ENCODE peak calls at places on chromosomes 7 and 10, in four cellular contexts. One of them, this sample, is unnamed.

GRCh38 chr10:114100848-114101741 is 57.4 kb downstream of the ADRB1 start:
- DNase-seq in fibroblast of mammary gland: peak
- DNase-seq in H1: no peak
- DNase-seq in lower lobe of right lung: no peak
- DNase-seq in this sample: no peak

GRCh38 chr7:1650363-1651030 is 19.6 kb upstream of the ELFN1 start:
- DNase-seq in H1: no peak
- DNase-seq in fibroblast of mammary gland: no peak
- DNase-seq in lower lobe of right lung: peak
- DNase-seq in this sample: peak

GRCh38 chr10:46528675-46529615 is 27.5 kb downstream of the GPRIN2 start:
- DNase-seq in lower lobe of right lung: peak
- DNase-seq in fibroblast of mammary gland: no peak
- DNase-seq in H1: no peak
- DNase-seq in this sample: no peak

GRCh38 chr7:25391295-25391861 is 163.1 kb upstream of the NPVF start:
- DNase-seq in lower lobe of right lung: no peak
- DNase-seq in fibroblast of mammary gland: peak
- DNase-seq in H1: no peak
- DNase-seq in this sample: no peak

GRCh38 chr10:132132391-132132841 is 54.3 kb upstream of the DPYSL4 start:
- DNase-seq in lower lobe of right lung: peak
- DNase-seq in fibroblast of mammary gland: no peak
- DNase-seq in H1: no peak
- DNase-seq in this sample: peak

GRCh38 chr10:51489009-51489408 is 210.4 kb downstream of the CSTF2T start:
- DNase-seq in H1: no peak
- DNase-seq in lower lobe of right lung: no peak
- DNase-seq in fibroblast of mammary gland: no peak
- DNase-seq in this sample: no peak

GRCh38 chr10:110408203-110408871 is 89.4 kb upstream of the DUSP5 start:
- DNase-seq in lower lobe of right lung: peak
- DNase-seq in H1: no peak
- DNase-seq in fibroblast of mammary gland: peak
- DNase-seq in this sample: no peak

GRCh38 chr10:101354584-101355070 is 662 bp downstream of the BTRC start:
- DNase-seq in fibroblast of mammary gland: no peak
- DNase-seq in H1: no peak
- DNase-seq in lower lobe of right lung: no peak
- DNase-seq in this sample: no peak

GRCh38 chr10:33334170-33334838 is at the start of gene NRP1:
- DNase-seq in lower lobe of right lung: peak
- DNase-seq in fibroblast of mammary gland: no peak
- DNase-seq in H1: no peak
- DNase-seq in this sample: no peak

GRCh38 chr10:79454259-79454658 is 8.8 kb upstream of the ZCCHC24 start:
- DNase-seq in H1: no peak
- DNase-seq in lower lobe of right lung: no peak
- DNase-seq in fibroblast of mammary gland: peak
- DNase-seq in this sample: no peak

GRCh38 chr10:24446739-24447138 is 237.8 kb downstream of the KIAA1217 start:
- DNase-seq in fibroblast of mammary gland: peak
- DNase-seq in lower lobe of right lung: no peak
- DNase-seq in H1: no peak
- DNase-seq in this sample: no peak

GRCh38 chr10:88456730-88457129 is 126.4 kb downstream of the RNLS start:
- DNase-seq in fibroblast of mammary gland: peak
- DNase-seq in lower lobe of right lung: no peak
- DNase-seq in H1: no peak
- DNase-seq in this sample: no peak

DNA sequence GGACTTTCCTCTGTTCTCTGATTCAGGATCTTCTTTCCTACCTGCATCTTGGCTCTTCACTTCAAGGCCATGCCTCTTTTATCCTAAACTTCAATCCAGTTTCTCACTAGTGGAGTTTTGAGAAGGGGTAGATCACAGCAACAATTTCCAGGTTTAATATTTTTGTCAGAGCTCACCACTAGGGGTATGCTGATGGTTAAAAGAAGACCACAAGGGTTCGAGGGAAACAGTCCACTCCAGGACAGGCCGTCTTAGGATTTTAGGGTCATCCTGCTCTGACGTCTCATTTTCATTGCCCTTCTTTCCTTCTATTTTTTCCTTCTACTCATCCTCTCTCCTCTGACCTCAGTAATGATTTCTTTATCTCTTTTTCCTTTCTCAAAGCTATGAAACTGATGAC is 11.3 kb downstream of the STAG3 start:
- DNase-seq in H1: no peak
- DNase-seq in lower lobe of right lung: no peak
- DNase-seq in fibroblast of mammary gland: no peak
- DNase-seq in this sample: no peak
- TF ChIP-seq CTCF in H1: no peak
- TF ChIP-seq CTCF in lower lobe of right lung: no peak
- TF ChIP-seq CTCF in fibroblast of mammary gland: peak
- TF ChIP-seq CTCF in this sample: no peak

GRCh38 chr7:143373255-143373794 is 7.8 kb upstream of the ZYX start:
- DNase-seq in H1: no peak
- DNase-seq in lower lobe of right lung: no peak
- DNase-seq in fibroblast of mammary gland: no peak
- DNase-seq in this sample: no peak

GRCh38 chr7:143375298-143376034 is 5.7 kb upstream of the ZYX start:
- DNase-seq in lower lobe of right lung: no peak
- DNase-seq in fibroblast of mammary gland: no peak
- DNase-seq in H1: no peak
- DNase-seq in this sample: peak

GRCh38 chr7:143369678-143370651 is 7.5 kb upstream of the FAM131B start:
- DNase-seq in lower lobe of right lung: no peak
- DNase-seq in fibroblast of mammary gland: no peak
- DNase-seq in H1: peak
- DNase-seq in this sample: no peak

GRCh38 chr7:143374556-143374955 is 6.6 kb upstream of the ZYX start:
- DNase-seq in H1: no peak
- DNase-seq in lower lobe of right lung: no peak
- DNase-seq in fibroblast of mammary gland: no peak
- DNase-seq in this sample: no peak

GRCh38 chr7:143372070-143372469 is 9.1 kb upstream of the ZYX start:
- DNase-seq in H1: no peak
- DNase-seq in lower lobe of right lung: peak
- DNase-seq in fibroblast of mammary gland: no peak
- DNase-seq in this sample: no peak
- TF ChIP-seq CTCF in H1: no peak
- TF ChIP-seq CTCF in lower lobe of right lung: no peak
- TF ChIP-seq CTCF in fibroblast of mammary gland: no peak
- TF ChIP-seq CTCF in this sample: no peak

DNA sequence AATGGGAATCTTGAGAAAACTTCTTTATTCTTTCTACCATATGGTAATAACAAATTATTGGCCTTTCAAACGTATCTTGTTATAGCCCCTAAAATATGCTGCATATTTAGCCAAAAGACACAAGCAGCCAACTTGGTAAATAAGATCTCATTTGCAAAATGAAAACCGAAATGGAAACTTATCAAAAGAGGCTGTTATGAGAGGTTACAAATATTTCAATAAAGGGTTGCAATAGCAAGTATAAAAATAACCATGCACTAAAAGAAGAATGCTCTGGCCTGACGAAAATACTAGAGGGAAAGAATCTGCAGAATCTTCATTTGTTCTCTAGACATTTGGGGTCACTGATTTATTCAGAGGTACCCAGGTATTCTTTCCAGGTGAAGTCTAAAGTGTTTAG is 259.5 kb upstream of the LRRN3 start:
- DNase-seq in lower lobe of right lung: no peak
- DNase-seq in fibroblast of mammary gland: no peak
- DNase-seq in H1: no peak
- DNase-seq in this sample: no peak
- TF ChIP-seq CTCF in lower lobe of right lung: no peak
- TF ChIP-seq CTCF in fibroblast of mammary gland: no peak
- TF ChIP-seq CTCF in H1: no peak
- TF ChIP-seq CTCF in this sample: no peak

DNA sequence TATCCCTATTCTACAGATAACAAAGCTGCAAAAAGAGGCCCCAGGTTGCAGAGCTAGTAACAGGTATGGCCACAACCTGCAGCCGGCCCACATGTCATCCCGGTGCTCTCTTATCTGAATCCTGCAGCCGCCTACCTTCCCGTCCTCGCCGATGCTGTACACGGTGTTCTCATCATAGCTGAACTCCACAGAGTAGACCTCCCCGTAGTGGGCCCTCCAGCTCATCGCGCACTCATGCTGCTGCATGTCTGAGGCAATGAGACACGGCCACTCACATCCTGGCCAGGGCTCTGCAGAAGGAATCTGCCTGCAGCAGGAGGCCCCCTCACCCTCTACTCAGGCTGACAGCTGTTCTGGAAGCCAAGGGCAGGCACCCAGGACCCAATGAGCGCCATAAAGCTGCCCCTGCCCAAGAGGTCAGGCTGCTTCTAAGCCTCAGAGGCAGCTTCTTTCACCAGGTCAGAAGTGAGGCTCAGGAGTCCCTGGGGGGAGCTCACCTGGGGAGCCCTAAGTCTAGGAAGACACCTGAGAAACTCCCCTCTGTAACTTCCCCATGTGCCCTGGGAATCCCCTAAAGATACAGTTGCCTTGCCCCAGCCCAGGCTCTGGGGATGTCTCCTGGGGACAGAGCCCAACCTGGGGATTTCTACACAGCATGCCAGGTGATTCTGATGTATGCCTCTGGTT is 17.9 kb upstream of the CYREN start:
- DNase-seq in lower lobe of right lung: no peak
- DNase-seq in H1: no peak
- DNase-seq in fibroblast of mammary gland: peak
- DNase-seq in this sample: no peak
- TF ChIP-seq CTCF in lower lobe of right lung: no peak
- TF ChIP-seq CTCF in H1: no peak
- TF ChIP-seq CTCF in fibroblast of mammary gland: no peak
- TF ChIP-seq CTCF in this sample: no peak

DNA sequence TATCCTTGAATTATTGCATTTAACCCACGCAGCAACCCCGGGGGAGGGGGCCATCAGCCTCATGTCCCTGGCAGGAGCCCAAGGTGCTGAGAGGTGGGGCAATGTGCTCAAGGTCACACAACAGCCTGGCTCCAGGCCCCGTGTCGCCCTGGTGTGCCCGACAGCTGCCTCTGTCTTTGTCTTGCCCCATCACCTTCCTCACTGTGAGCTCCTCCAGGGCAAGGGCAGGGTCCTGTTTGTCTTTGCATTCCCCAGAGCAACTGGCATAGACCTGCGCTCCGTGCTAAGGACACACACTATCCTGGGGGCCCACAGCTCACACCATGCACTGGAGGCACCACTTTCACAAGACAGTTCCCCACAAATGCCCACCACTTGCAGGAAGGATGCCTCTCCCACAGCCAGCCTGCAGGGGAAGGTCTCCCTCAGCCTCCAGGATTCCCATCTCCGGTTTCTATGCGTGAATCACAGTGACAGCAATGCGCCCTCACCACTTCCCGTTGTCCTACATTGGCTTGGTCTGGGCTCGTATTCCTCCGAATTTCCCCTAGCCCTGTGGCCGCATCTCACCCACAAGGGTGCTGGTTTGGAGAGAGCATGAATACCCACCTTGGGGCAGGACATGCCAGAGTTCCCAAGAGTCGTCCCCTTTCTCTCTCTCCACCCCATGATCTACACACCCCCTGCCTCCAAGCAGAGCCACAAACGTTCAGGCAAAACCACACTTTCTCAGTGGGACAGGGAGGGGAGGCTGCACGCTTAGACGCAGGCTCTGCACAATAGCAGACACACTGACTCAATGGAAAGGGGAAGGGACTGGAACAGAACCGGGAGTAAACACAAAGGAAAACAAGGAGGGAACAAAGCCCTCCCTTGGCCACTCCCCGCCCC is 10.3 kb downstream of the ITPRIP start:
- DNase-seq in fibroblast of mammary gland: peak
- DNase-seq in H1: no peak
- DNase-seq in lower lobe of right lung: peak
- DNase-seq in this sample: no peak
- TF ChIP-seq CTCF in fibroblast of mammary gland: peak
- TF ChIP-seq CTCF in H1: no peak
- TF ChIP-seq CTCF in lower lobe of right lung: no peak
- TF ChIP-seq CTCF in this sample: peak

DNA sequence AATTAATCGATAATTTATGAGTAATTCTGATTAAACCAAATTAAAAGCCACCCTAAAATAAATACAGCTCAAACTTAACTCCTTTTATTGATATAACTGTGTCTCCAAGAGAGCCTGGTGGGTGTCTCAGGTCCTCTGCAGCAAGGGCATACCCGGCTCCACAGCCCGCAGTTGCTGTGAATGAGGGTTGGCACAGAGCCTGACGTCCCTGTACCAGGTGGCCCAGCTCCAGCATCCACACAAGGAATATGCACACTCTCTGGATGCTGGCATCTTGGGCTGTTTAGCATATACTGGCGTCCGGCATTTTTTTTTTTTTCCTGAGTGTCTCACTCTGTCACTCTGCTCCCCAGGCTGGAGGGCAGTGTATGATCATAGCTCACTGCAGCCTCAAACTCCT is 72.4 kb upstream of the C1QL3 start:
- DNase-seq in fibroblast of mammary gland: no peak
- DNase-seq in H1: no peak
- DNase-seq in lower lobe of right lung: no peak
- DNase-seq in this sample: no peak
- TF ChIP-seq CTCF in fibroblast of mammary gland: no peak
- TF ChIP-seq CTCF in H1: no peak
- TF ChIP-seq CTCF in lower lobe of right lung: no peak
- TF ChIP-seq CTCF in this sample: no peak